ENCODE peak calls at places on chromosome 18, in nine cellular contexts. I is A172; F is stimulated activated CD8-positive, alpha-beta memory T cell treated with anti-CD3 and anti-CD28 coated beads, Interleukin-7, amount 100 ng/mL, for 1 hour; T is HS-27A; N is NB4; Q is activated naive CD4-positive, alpha-beta T cell treated with anti-CD3 and anti-CD28 coated beads, Interleukin-2, amount 50 U/mL, for 16 hours; P is head of caudate nucleus; B is iPS DF 6.9; H is NCI-H1092. Y is an unnamed sample.

GRCh38 chr18:7104649-7105048 is 12.9 kb downstream of the LAMA1 start:
- DNase-seq in I (no peak), F (no peak), T (no peak), N (no peak), Q (no peak), P (no peak), B (no peak), H (no peak), Y (no peak)

GRCh38 chr18:57660961-57661360 is 39.3 kb upstream of the NARS1 start:
- DNase-seq in I (peak; percentile 48), F (no peak), T (peak; percentile 39), N (peak; percentile 48), Q (no peak), P (no peak), B (no peak), H (no peak), Y (no peak)

GRCh38 chr18:63342206-63342605 is 22.6 kb upstream of the BCL2 start:
- DNase-seq in I (no peak), F (no peak), T (no peak), N (peak; percentile 38), Q (peak; percentile 23), P (peak; percentile 28), B (no peak), H (no peak), Y (no peak)

GRCh38 chr18:46555724-46556123 is 101.3 kb downstream of the LOXHD1 start:
- DNase-seq in I (no peak), F (no peak), T (no peak), N (peak; percentile 44), Q (no peak), P (peak; percentile 72), B (peak; percentile 47), H (no peak), Y (peak; percentile 76)

GRCh38 chr18:78658531-78658930 is 321.1 kb upstream of the SALL3 start:
- DNase-seq in I (no peak), F (no peak), T (no peak), N (no peak), Q (no peak), P (no peak), B (no peak), H (no peak), Y (no peak)

GRCh38 chr18:13288509-13289138 is 70.1 kb downstream of the LDLRAD4 start:
- DNase-seq in I (no peak), F (no peak), T (no peak), N (no peak), Q (no peak), P (no peak), B (no peak), H (no peak), Y (no peak)

GRCh38 chr18:47930086-47930843 is at the start of gene SMAD2:
- DNase-seq in I (peak; percentile 26), F (peak; percentile 53), T (peak; percentile 42), N (peak; percentile 87), Q (peak; percentile 76), P (peak; percentile 82), B (peak; percentile 58), H (peak; percentile 77), Y (peak; percentile 77)

GRCh38 chr18:70249118-70249517 is 39.7 kb upstream of the SOCS6 start:
- DNase-seq in I (peak; percentile 25), F (no peak), T (no peak), N (no peak), Q (no peak), P (no peak), B (no peak), H (no peak), Y (no peak)

GRCh38 chr18:5103286-5103685 is 93.8 kb downstream of the AKAIN1 start:
- DNase-seq in I (no peak), F (no peak), T (no peak), N (peak; percentile 2), Q (no peak), P (no peak), B (no peak), H (no peak), Y (no peak)

GRCh38 chr18:77866309-77866708 is 616.7 kb downstream of the GALR1 start:
- DNase-seq in I (no peak), F (no peak), T (no peak), N (peak; percentile 12), Q (no peak), P (no peak), B (no peak), H (no peak), Y (no peak)

GRCh38 chr18:56696966-56697365 is 45.8 kb downstream of the WDR7 start:
- DNase-seq in I (no peak), F (no peak), T (no peak), N (no peak), Q (no peak), P (no peak), B (no peak), H (no peak), Y (no peak)

GRCh38 chr18:11533942-11534496 is 75.4 kb upstream of the SLC35G4 start:
- DNase-seq in I (no peak), F (no peak), T (no peak), N (no peak), Q (no peak), P (no peak), B (no peak), H (no peak), Y (no peak)

GRCh38 chr18:46711444-46711863 is 45.4 kb downstream of the ST8SIA5 start:
- DNase-seq in I (no peak), F (no peak), T (no peak), N (peak; percentile 10), Q (no peak), P (no peak), B (no peak), H (no peak), Y (no peak)

GRCh38 chr18:3655637-3656050 is 205.7 kb downstream of the TGIF1 start:
- DNase-seq in I (no peak), F (no peak), T (no peak), N (no peak), Q (no peak), P (no peak), B (no peak), H (no peak), Y (no peak)

GRCh38 chr18:62925031-62925688 is 209.8 kb downstream of the PHLPP1 start:
- DNase-seq in I (peak; percentile 2), F (no peak), T (no peak), N (no peak), Q (no peak), P (no peak), B (no peak), H (no peak), Y (no peak)

GRCh38 chr18:8480506-8481328 is 128.5 kb upstream of the RAB12 start:
- DNase-seq in I (peak; percentile 47), F (no peak), T (peak; percentile 26), N (peak; percentile 50), Q (no peak), P (peak; percentile 63), B (peak; percentile 5), H (no peak), Y (no peak)

GRCh38 chr18:56322403-56322802 is 316.0 kb downstream of the TXNL1 start:
- DNase-seq in I (no peak), F (no peak), T (no peak), N (no peak), Q (no peak), P (no peak), B (no peak), H (no peak), Y (no peak)

GRCh38 chr18:3889803-3890202 is 439.8 kb downstream of the TGIF1 start:
- DNase-seq in I (peak; percentile 12), F (no peak), T (peak; percentile 71), N (no peak), Q (no peak), P (no peak), B (no peak), H (no peak), Y (no peak)

GRCh38 chr18:68533641-68534040 is 181.3 kb downstream of the TMX3 start:
- DNase-seq in I (no peak), F (no peak), T (no peak), N (no peak), Q (no peak), P (no peak), B (no peak), H (no peak), Y (no peak)

GRCh38 chr18:23738151-23738550 is 48.9 kb downstream of the LAMA3 start:
- DNase-seq in I (no peak), F (no peak), T (no peak), N (peak; percentile 18), Q (no peak), P (no peak), B (no peak), H (no peak), Y (no peak)

GRCh38 chr18:46910856-46911255 is 6.5 kb downstream of the PIAS2 start:
- DNase-seq in I (no peak), F (no peak), T (no peak), N (no peak), Q (no peak), P (no peak), B (no peak), H (no peak), Y (no peak)

GRCh38 chr18:35974181-35974580 is 1.7 kb downstream of the RMP24 start:
- DNase-seq in I (no peak), F (no peak), T (no peak), N (no peak), Q (no peak), P (no peak), B (no peak), H (no peak), Y (no peak)

GRCh38 chr18:12308386-12309100 is 502 bp downstream of the TUBB6 start:
- DNase-seq in I (peak; percentile 81), F (no peak), T (peak; percentile 79), N (peak; percentile 86), Q (no peak), P (no peak), B (no peak), H (no peak), Y (peak; percentile 77)

GRCh38 chr18:4293337-4293736 is 161.8 kb downstream of the DLGAP1 start:
- DNase-seq in I (no peak), F (no peak), T (no peak), N (no peak), Q (no peak), P (no peak), B (no peak), H (no peak), Y (no peak)

GRCh38 chr18:3032721-3033120 is 19.8 kb upstream of the LPIN2 start:
- DNase-seq in I (no peak), F (no peak), T (no peak), N (no peak), Q (no peak), P (no peak), B (no peak), H (no peak), Y (no peak)

GRCh38 chr18:24112874-24113615 is 25.8 kb upstream of the CABYR start:
- DNase-seq in I (peak; percentile 48), F (no peak), T (no peak), N (no peak), Q (no peak), P (no peak), B (no peak), H (no peak), Y (no peak)

GRCh38 chr18:12231986-12232385 is 22.2 kb upstream of the CIDEA start:
- DNase-seq in I (no peak), F (no peak), T (no peak), N (no peak), Q (no peak), P (no peak), B (no peak), H (no peak), Y (no peak)

GRCh38 chr18:31631526-31631925 is 39.8 kb downstream of the TTR start:
- DNase-seq in I (no peak), F (no peak), T (no peak), N (no peak), Q (no peak), P (no peak), B (no peak), H (no peak), Y (no peak)

GRCh38 chr18:33062834-33063364 is 290.1 kb upstream of the KLHL14 start:
- DNase-seq in I (no peak), F (no peak), T (no peak), N (no peak), Q (no peak), P (no peak), B (no peak), H (no peak), Y (no peak)

GRCh38 chr18:46675112-46675511 is 18.1 kb upstream of the LOXHD1 start:
- DNase-seq in I (no peak), F (no peak), T (no peak), N (peak; percentile 46), Q (no peak), P (no peak), B (no peak), H (no peak), Y (no peak)

GRCh38 chr18:79501006-79501405 is 105.3 kb downstream of the NFATC1 start:
- DNase-seq in I (no peak), F (no peak), T (no peak), N (no peak), Q (no peak), P (no peak), B (no peak), H (no peak), Y (no peak)

Y was measured in H1.